ENCODE peak calls at places on chromosomes 5 and 9, in five cellular contexts. U is HCT116, V is GM19239, H is HTR-8/SVneo, R is kidney. S is an unnamed sample.

GRCh38 chr9:73151653-73152382 is at the start of gene ANXA1:
- DNase-seq in U (peak; percentile 89), V (no peak), H (no peak), R (no peak), S (no peak)

GRCh38 chr5:154487541-154487940 is 9.5 kb upstream of the HAND1 start:
- DNase-seq in U (no peak), V (peak; percentile 52), H (no peak), R (no peak), S (no peak)

GRCh38 chr5:77935516-77936364 is 159.6 kb upstream of the TBCA start:
- DNase-seq in U (no peak), V (peak; percentile 16), H (no peak), R (no peak), S (no peak)

GRCh38 chr5:30991462-30991861 is 202.0 kb upstream of the CDH6 start:
- DNase-seq in U (no peak), V (no peak), H (no peak), R (no peak), S (no peak)

GRCh38 chr5:37840036-37840909 is at the start of gene GDNF:
- DNase-seq in U (no peak), V (no peak), H (peak; percentile 66), R (peak; percentile 82), S (peak; percentile 45)

GRCh38 chr9:70941191-70941590 is 180.2 kb downstream of the TRPM3 start:
- DNase-seq in U (no peak), V (no peak), H (no peak), R (no peak), S (no peak)

GRCh38 chr5:181194489-181195248 is 10.3 kb downstream of the TRIM7 start:
- DNase-seq in U (no peak), V (no peak), H (no peak), R (no peak), S (peak; percentile 67)

GRCh38 chr9:75464726-75465125 is 376.4 kb downstream of the OSTF1 start:
- DNase-seq in U (no peak), V (no peak), H (no peak), R (no peak), S (no peak)